ENCODE peak calls at places on chromosomes 16 and 17, in four cellular contexts. V is activated T-helper 1 cell treated with anti-CD3 and anti-CD28 coated beads, Interleukin-12 subunit alpha, Interleukin-12 subunit beta, Interleukin-2, Interleukin-4 antibody, amounts not matched to agents 30 ng/mL and 10 ng/mL and 1 ng/mL, durations not matched to agents 14 hours and 24 hours and 36 hours; K is GM04504; X is NCI-H2081. N is an unnamed sample.

GRCh38 chr17:77228224-77229215 is 87.8 kb downstream of the SEC14L1 start:
- DNase-seq in V (no peak), K (no peak), X (no peak), N (no peak)

GRCh38 chr17:62740066-62740465 is 68.0 kb downstream of the MARCHF10 start:
- DNase-seq in V (no peak), K (peak; percentile 65), X (no peak), N (no peak)

GRCh38 chr17:20170085-20170484 is 160.9 kb downstream of the SPECC1 start:
- DNase-seq in V (no peak), K (no peak), X (no peak), N (no peak)

GRCh38 chr17:76197911-76198310 is 42.4 kb downstream of the RNF157 start:
- DNase-seq in V (no peak), K (no peak), X (no peak), N (no peak)

GRCh38 chr17:7508846-7509245 is 24.7 kb downstream of the POLR2A start:
- DNase-seq in V (no peak), K (no peak), X (no peak), N (no peak)

GRCh38 chr17:12580640-12581039 is 85.0 kb upstream of the MYOCD start:
- DNase-seq in V (no peak), K (no peak), X (no peak), N (no peak)

GRCh38 chr16:2008009-2008526 is 1.6 kb downstream of the ZNF598 start:
- DNase-seq in V (no peak), K (peak; percentile 74), X (no peak), N (no peak)

GRCh38 chr16:54407596-54407995 is 121.0 kb upstream of the IRX3 start:
- DNase-seq in V (no peak), K (peak; percentile 42), X (no peak), N (no peak)

GRCh38 chr17:81888988-81889595 is 2.3 kb downstream of the ALYREF start:
- DNase-seq in V (no peak), K (no peak), X (no peak), N (no peak)

GRCh38 chr17:57186231-57187019 is 69.9 kb upstream of the MSI2 start:
- DNase-seq in V (no peak), K (no peak), X (no peak), N (no peak)

GRCh38 chr16:1102921-1103648 is 7.0 kb upstream of the C1QTNF8 start:
- DNase-seq in V (peak; percentile 63), K (no peak), X (no peak), N (no peak)

GRCh38 chr16:9429946-9430345 is 338.5 kb downstream of the HAPSTR1 start:
- DNase-seq in V (no peak), K (no peak), X (no peak), N (peak; percentile 81)

GRCh38 chr17:19317359-19318095 is 45.0 kb downstream of the B9D1 start:
- DNase-seq in V (no peak), K (no peak), X (no peak), N (no peak)

GRCh38 chr17:81607431-81607830 is 29.5 kb downstream of the NPLOC4 start:
- DNase-seq in V (no peak), K (no peak), X (no peak), N (no peak)

GRCh38 chr16:57352636-57353047 is 5.9 kb upstream of the CCL22 start:
- DNase-seq in V (no peak), K (no peak), X (no peak), N (peak; percentile 70)